ENCODE peak calls at places on chromosomes 2 and 18, in nine cellular contexts. One of them, this sample, is unnamed. For H3K36me3, the result is how much of the 10 kb centered on the place peaks cover.

GRCh38 chr2:158602027-158602426 is 145.3 kb downstream of the PKP4 start:
- DNase-seq in Peyer's patch: peak
- DNase-seq in PC-9: no peak
- DNase-seq in mesenchymal stem cell: no peak
- DNase-seq in GM23248: no peak
- DNase-seq in neural progenitor cell: no peak
- DNase-seq in mammary epithelial cell: no peak
- DNase-seq in heart right ventricle: no peak
- DNase-seq in PC-3: no peak
- DNase-seq in this sample: no peak

GRCh38 chr18:6920099-6920955 is 190.8 kb downstream of the ARHGAP28 start:
- DNase-seq in neural progenitor cell: peak
- DNase-seq in PC-9: peak
- DNase-seq in mesenchymal stem cell: peak
- DNase-seq in heart right ventricle: peak
- DNase-seq in Peyer's patch: peak
- DNase-seq in GM23248: peak
- DNase-seq in mammary epithelial cell: peak
- DNase-seq in PC-3: peak
- DNase-seq in this sample: peak

GRCh38 chr2:109597283-109597682 is 16.5 kb downstream of the SEPTIN10 start:
- DNase-seq in PC-3: no peak
- DNase-seq in Peyer's patch: no peak
- DNase-seq in mammary epithelial cell: no peak
- DNase-seq in mesenchymal stem cell: no peak
- DNase-seq in neural progenitor cell: no peak
- DNase-seq in heart right ventricle: no peak
- DNase-seq in GM23248: no peak
- DNase-seq in PC-9: no peak
- DNase-seq in this sample: no peak

GRCh38 chr2:67446504-67446911 is 49.4 kb downstream of the ETAA1 start:
- DNase-seq in mesenchymal stem cell: peak
- DNase-seq in GM23248: no peak
- DNase-seq in Peyer's patch: no peak
- DNase-seq in mammary epithelial cell: peak
- DNase-seq in PC-9: peak
- DNase-seq in neural progenitor cell: no peak
- DNase-seq in heart right ventricle: no peak
- DNase-seq in PC-3: peak
- DNase-seq in this sample: peak

GRCh38 chr2:68799615-68800400 is 65.2 kb downstream of the ARHGAP25 start:
- DNase-seq in GM23248: no peak
- DNase-seq in PC-9: no peak
- DNase-seq in heart right ventricle: no peak
- DNase-seq in PC-3: no peak
- DNase-seq in mesenchymal stem cell: no peak
- DNase-seq in mammary epithelial cell: peak
- DNase-seq in Peyer's patch: no peak
- DNase-seq in neural progenitor cell: peak
- DNase-seq in this sample: no peak

GRCh38 chr2:94996401-94997100 is 29.0 kb upstream of the MAL start:
- DNase-seq in PC-9: no peak
- DNase-seq in neural progenitor cell: no peak
- DNase-seq in PC-3: no peak
- DNase-seq in mammary epithelial cell: no peak
- DNase-seq in mesenchymal stem cell: no peak
- DNase-seq in heart right ventricle: no peak
- DNase-seq in Peyer's patch: peak
- DNase-seq in GM23248: no peak
- DNase-seq in this sample: no peak

GRCh38 chr2:122883849-122884248 is 1128.4 kb downstream of the TSN start:
- DNase-seq in mesenchymal stem cell: no peak
- DNase-seq in heart right ventricle: no peak
- DNase-seq in mammary epithelial cell: no peak
- DNase-seq in neural progenitor cell: no peak
- DNase-seq in GM23248: no peak
- DNase-seq in PC-9: no peak
- DNase-seq in Peyer's patch: no peak
- DNase-seq in PC-3: no peak
- DNase-seq in this sample: no peak

GRCh38 chr2:224781400-224781799 is 65.2 kb upstream of the CCDC195 start:
- DNase-seq in GM23248: no peak
- DNase-seq in PC-9: no peak
- DNase-seq in neural progenitor cell: no peak
- DNase-seq in Peyer's patch: no peak
- DNase-seq in heart right ventricle: no peak
- DNase-seq in mesenchymal stem cell: no peak
- DNase-seq in mammary epithelial cell: no peak
- DNase-seq in PC-3: no peak
- DNase-seq in this sample: no peak

GRCh38 chr2:175605989-175606841 is 395.9 kb downstream of the LNPK start:
- DNase-seq in neural progenitor cell: no peak
- DNase-seq in Peyer's patch: no peak
- DNase-seq in GM23248: peak
- DNase-seq in PC-3: no peak
- DNase-seq in mammary epithelial cell: no peak
- DNase-seq in heart right ventricle: no peak
- DNase-seq in PC-9: no peak
- DNase-seq in mesenchymal stem cell: no peak
- DNase-seq in this sample: no peak

GRCh38 chr2:26237868-26238267 is 6.6 kb downstream of the HADHA start:
- DNase-seq in mammary epithelial cell: no peak
- DNase-seq in PC-3: no peak
- DNase-seq in mesenchymal stem cell: no peak
- DNase-seq in GM23248: no peak
- DNase-seq in Peyer's patch: no peak
- DNase-seq in PC-9: no peak
- DNase-seq in neural progenitor cell: no peak
- DNase-seq in heart right ventricle: no peak
- DNase-seq in this sample: no peak

GRCh38 chr2:24075259-24075658 is 867 bp downstream of the SF3B6 start:
- DNase-seq in Peyer's patch: no peak
- DNase-seq in mesenchymal stem cell: no peak
- DNase-seq in PC-3: no peak
- DNase-seq in PC-9: no peak
- DNase-seq in heart right ventricle: no peak
- DNase-seq in GM23248: peak
- DNase-seq in neural progenitor cell: no peak
- DNase-seq in mammary epithelial cell: no peak
- DNase-seq in this sample: no peak

GRCh38 chr18:24766376-24766775 is 305.9 kb downstream of the HRH4 start:
- DNase-seq in mammary epithelial cell: peak
- DNase-seq in GM23248: peak
- DNase-seq in neural progenitor cell: no peak
- DNase-seq in Peyer's patch: no peak
- DNase-seq in mesenchymal stem cell: no peak
- DNase-seq in PC-3: no peak
- DNase-seq in heart right ventricle: no peak
- DNase-seq in PC-9: no peak
- DNase-seq in this sample: no peak

GRCh38 chr2:55954306-55955035 is 30.9 kb upstream of the EFEMP1 start:
- DNase-seq in Peyer's patch: no peak
- DNase-seq in PC-9: no peak
- DNase-seq in neural progenitor cell: no peak
- DNase-seq in PC-3: no peak
- DNase-seq in heart right ventricle: no peak
- DNase-seq in mesenchymal stem cell: peak
- DNase-seq in GM23248: peak
- DNase-seq in mammary epithelial cell: no peak
- DNase-seq in this sample: no peak

GRCh38 chr2:73284296-73285161 is at the start of gene FBXO41:
- DNase-seq in mammary epithelial cell: no peak
- DNase-seq in PC-3: peak
- DNase-seq in PC-9: peak
- DNase-seq in Peyer's patch: peak
- DNase-seq in neural progenitor cell: peak
- DNase-seq in GM23248: peak
- DNase-seq in heart right ventricle: no peak
- DNase-seq in mesenchymal stem cell: no peak
- DNase-seq in this sample: no peak

GRCh38 chr18:3067213-3068118 is 54.5 kb upstream of the LPIN2 start:
- DNase-seq in GM23248: no peak
- DNase-seq in neural progenitor cell: no peak
- DNase-seq in mesenchymal stem cell: no peak
- DNase-seq in PC-3: no peak
- DNase-seq in mammary epithelial cell: no peak
- DNase-seq in PC-9: no peak
- DNase-seq in heart right ventricle: no peak
- DNase-seq in Peyer's patch: no peak
- DNase-seq in this sample: no peak

GRCh38 chr2:15724235-15724634 is 132.6 kb downstream of the DDX1 start:
- DNase-seq in neural progenitor cell: no peak
- DNase-seq in mesenchymal stem cell: no peak
- DNase-seq in Peyer's patch: no peak
- DNase-seq in mammary epithelial cell: no peak
- DNase-seq in heart right ventricle: no peak
- DNase-seq in GM23248: no peak
- DNase-seq in PC-9: no peak
- DNase-seq in PC-3: no peak
- DNase-seq in this sample: no peak

GRCh38 chr2:31253344-31254155 is 19.6 kb downstream of the EHD3 start:
- DNase-seq in GM23248: no peak
- DNase-seq in heart right ventricle: no peak
- DNase-seq in PC-9: peak
- DNase-seq in mesenchymal stem cell: no peak
- DNase-seq in Peyer's patch: no peak
- DNase-seq in neural progenitor cell: no peak
- DNase-seq in PC-3: peak
- DNase-seq in mammary epithelial cell: peak
- DNase-seq in this sample: no peak
- H3K27ac ChIP-seq in GM23248: no peak
- H3K27ac ChIP-seq in heart right ventricle: no peak
- H3K27ac ChIP-seq in PC-9: no peak
- H3K27ac ChIP-seq in mesenchymal stem cell: no peak
- H3K27ac ChIP-seq in Peyer's patch: peak
- H3K27ac ChIP-seq in neural progenitor cell: no peak
- H3K27ac ChIP-seq in PC-3: no peak
- H3K27ac ChIP-seq in mammary epithelial cell: peak
- H3K27ac ChIP-seq in this sample: no peak

GRCh38 chr2:216430811-216431210 is 18.5 kb downstream of the SMARCAL1 start:
- DNase-seq in GM23248: no peak
- DNase-seq in PC-3: no peak
- DNase-seq in neural progenitor cell: no peak
- DNase-seq in mesenchymal stem cell: no peak
- DNase-seq in mammary epithelial cell: no peak
- DNase-seq in heart right ventricle: no peak
- DNase-seq in PC-9: no peak
- DNase-seq in Peyer's patch: no peak
- DNase-seq in this sample: no peak

GRCh38 chr2:216436369-216436768 is 24.1 kb downstream of the SMARCAL1 start:
- DNase-seq in PC-3: no peak
- DNase-seq in neural progenitor cell: no peak
- DNase-seq in PC-9: no peak
- DNase-seq in mammary epithelial cell: no peak
- DNase-seq in heart right ventricle: no peak
- DNase-seq in mesenchymal stem cell: no peak
- DNase-seq in Peyer's patch: no peak
- DNase-seq in GM23248: peak
- DNase-seq in this sample: peak

GRCh38 chr2:216429403-216429802 is 17.1 kb downstream of the SMARCAL1 start:
- DNase-seq in mammary epithelial cell: no peak
- DNase-seq in PC-9: no peak
- DNase-seq in heart right ventricle: no peak
- DNase-seq in mesenchymal stem cell: no peak
- DNase-seq in PC-3: no peak
- DNase-seq in GM23248: no peak
- DNase-seq in neural progenitor cell: no peak
- DNase-seq in Peyer's patch: no peak
- DNase-seq in this sample: no peak

GRCh38 chr2:216426938-216427337 is 14.7 kb downstream of the SMARCAL1 start:
- DNase-seq in PC-9: no peak
- DNase-seq in mesenchymal stem cell: peak
- DNase-seq in neural progenitor cell: no peak
- DNase-seq in heart right ventricle: no peak
- DNase-seq in Peyer's patch: no peak
- DNase-seq in mammary epithelial cell: peak
- DNase-seq in GM23248: peak
- DNase-seq in PC-3: peak
- DNase-seq in this sample: peak

GRCh38 chr2:216431457-216431856 is 19.2 kb downstream of the SMARCAL1 start:
- DNase-seq in heart right ventricle: no peak
- DNase-seq in PC-9: no peak
- DNase-seq in Peyer's patch: no peak
- DNase-seq in mesenchymal stem cell: no peak
- DNase-seq in PC-3: no peak
- DNase-seq in mammary epithelial cell: no peak
- DNase-seq in neural progenitor cell: no peak
- DNase-seq in GM23248: no peak
- DNase-seq in this sample: no peak
- H3K36me3 ChIP-seq in heart right ventricle: under half
- H3K36me3 ChIP-seq in PC-9: under half
- H3K36me3 ChIP-seq in Peyer's patch: half or more
- H3K36me3 ChIP-seq in mesenchymal stem cell: half or more
- H3K36me3 ChIP-seq in PC-3: under half
- H3K36me3 ChIP-seq in mammary epithelial cell: under half
- H3K36me3 ChIP-seq in neural progenitor cell: under half
- H3K36me3 ChIP-seq in GM23248: under half
- H3K36me3 ChIP-seq in this sample: under half

DNA sequence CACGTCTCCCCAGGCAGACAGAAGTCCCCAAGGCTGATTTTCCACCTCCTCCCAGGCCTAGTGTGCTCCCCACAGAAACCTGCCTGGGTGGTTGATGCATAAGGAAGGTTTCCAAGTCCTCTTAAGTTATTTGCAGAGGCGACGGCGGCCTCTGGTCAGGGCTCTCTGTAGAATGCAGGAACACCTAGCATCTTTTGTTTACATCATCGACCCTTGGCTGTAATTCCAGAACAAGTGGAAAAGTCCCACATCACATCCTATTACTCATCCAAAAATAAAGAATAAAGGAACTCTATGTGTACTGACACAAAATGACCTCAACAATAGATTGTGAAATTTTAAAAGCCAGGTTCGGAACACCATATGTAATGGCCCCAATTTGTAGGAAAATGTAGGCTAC is 211.1 kb downstream of the ALPK2 start:
- DNase-seq in heart right ventricle: no peak
- DNase-seq in PC-3: peak
- DNase-seq in Peyer's patch: no peak
- DNase-seq in PC-9: peak
- DNase-seq in neural progenitor cell: no peak
- DNase-seq in GM23248: peak
- DNase-seq in mesenchymal stem cell: no peak
- DNase-seq in mammary epithelial cell: peak
- DNase-seq in this sample: peak
- H3K27ac ChIP-seq in heart right ventricle: peak
- H3K27ac ChIP-seq in PC-3: peak
- H3K27ac ChIP-seq in Peyer's patch: no peak
- H3K27ac ChIP-seq in PC-9: peak
- H3K27ac ChIP-seq in neural progenitor cell: no peak
- H3K27ac ChIP-seq in GM23248: no peak
- H3K27ac ChIP-seq in mesenchymal stem cell: no peak
- H3K27ac ChIP-seq in mammary epithelial cell: no peak
- H3K27ac ChIP-seq in this sample: no peak

DNA sequence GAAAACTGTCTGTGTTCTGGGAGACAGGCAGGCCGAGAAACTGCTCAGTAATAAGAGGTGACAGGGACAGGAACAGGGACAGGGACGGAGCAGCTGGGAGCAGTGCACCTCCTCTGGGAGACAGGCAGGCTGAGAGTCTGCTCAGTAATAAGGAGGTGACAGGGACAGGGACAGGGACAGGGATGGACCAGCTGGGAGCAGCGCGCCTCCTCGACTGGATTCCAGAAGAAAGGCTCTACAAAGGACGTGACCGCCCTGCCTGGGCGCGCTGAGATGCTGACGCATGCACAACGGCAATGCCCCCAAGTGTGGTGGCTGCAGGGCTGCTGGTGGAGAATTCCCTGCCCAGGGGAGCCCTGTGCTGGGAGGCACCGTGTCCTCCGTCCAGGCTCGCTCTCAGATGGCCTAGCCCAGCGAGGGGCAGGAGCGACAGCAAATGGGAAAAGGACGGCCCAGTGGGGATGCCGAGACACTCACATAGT is 44.2 kb upstream of the PXDN start:
- DNase-seq in mammary epithelial cell: no peak
- DNase-seq in neural progenitor cell: no peak
- DNase-seq in mesenchymal stem cell: no peak
- DNase-seq in PC-9: no peak
- DNase-seq in heart right ventricle: no peak
- DNase-seq in GM23248: no peak
- DNase-seq in Peyer's patch: no peak
- DNase-seq in PC-3: no peak
- DNase-seq in this sample: no peak
- H3K36me3 ChIP-seq in mammary epithelial cell: under half
- H3K36me3 ChIP-seq in neural progenitor cell: under half
- H3K36me3 ChIP-seq in mesenchymal stem cell: under half
- H3K36me3 ChIP-seq in PC-9: under half
- H3K36me3 ChIP-seq in heart right ventricle: under half
- H3K36me3 ChIP-seq in GM23248: under half
- H3K36me3 ChIP-seq in Peyer's patch: under half
- H3K36me3 ChIP-seq in PC-3: under half
- H3K36me3 ChIP-seq in this sample: under half